ENCODE peak calls at places on chromosomes 16 and 17, in four cellular contexts. H is amniotic stem cell; K is NCI-H2081 treated with DMSO at 0.1 percent for 48 hours; P is activated CD8-positive, alpha-beta memory T cell treated with anti-CD3 and anti-CD28 coated beads for 24 hours. L is an unnamed sample.
A peak's percentile ranks its signal among the peaks of the same experiment; 100 is the strongest.

GRCh38 chr17:19359151-19359550 is 3.4 kb downstream of the B9D1 start:
- DNase-seq in H (no peak), K (no peak), P (no peak), L (no peak)

GRCh38 chr17:79079421-79080200 is 5.0 kb downstream of the ENGASE start:
- DNase-seq in H (no peak), P (no peak), K (no peak), L (no peak)

GRCh38 chr17:73311428-73311780 is 397 bp downstream of the CDC42EP4 start:
- DNase-seq in K (no peak), H (no peak), P (no peak), L (no peak)

GRCh38 chr17:46972346-46972745 is 6.7 kb downstream of the RPRML start:
- DNase-seq in P (no peak), K (no peak), H (no peak), L (no peak)

GRCh38 chr16:83227336-83227735 is 580.4 kb upstream of the HSBP1 start:
- DNase-seq in P (no peak), K (no peak), H (no peak), L (no peak)

GRCh38 chr16:4510747-4511426 is 27.7 kb downstream of the CDIP1 start:
- DNase-seq in P (no peak), H (no peak), K (no peak), L (no peak)

GRCh38 chr17:79952265-79952877 is 83.3 kb downstream of the TBC1D16 start:
- DNase-seq in P (no peak), H (no peak), K (no peak), L (no peak)

GRCh38 chr17:66304304-66305174 is 2.1 kb downstream of the PRKCA start:
- DNase-seq in H (no peak), K (no peak), P (no peak), L (no peak)

GRCh38 chr16:51431517-51432241 is 280.6 kb upstream of the SALL1 start:
- DNase-seq in P (no peak), H (peak; percentile 87), K (no peak), L (no peak)

GRCh38 chr17:10768766-10769383 is 35.0 kb downstream of the TMEM238L start:
- DNase-seq in K (no peak), P (no peak), H (no peak), L (no peak)

GRCh38 chr16:11136600-11136999 is 119.4 kb downstream of the SOCS1 start:
- DNase-seq in K (peak; percentile 49), P (no peak), H (no peak), L (no peak)

GRCh38 chr17:83019376-83019775 is 60.0 kb upstream of the METRNL start:
- DNase-seq in K (no peak), H (no peak), P (no peak), L (no peak)

GRCh38 chr16:4450921-4451619 is 23.4 kb downstream of the NMRAL1 start:
- DNase-seq in P (no peak), H (no peak), K (no peak), L (no peak)

GRCh38 chr16:79993810-79994209 is 393.3 kb upstream of the MAF start:
- DNase-seq in P (no peak), K (no peak), H (no peak), L (no peak)

GRCh38 chr16:20624205-20624604 is 48.0 kb upstream of the ACSM2B start:
- DNase-seq in H (no peak), P (no peak), K (no peak), L (no peak)

GRCh38 chr17:45129426-45129939 is 2.8 kb downstream of the PLCD3 start:
- DNase-seq in H (peak; percentile 45), K (no peak), P (no peak), L (no peak)

GRCh38 chr17:4938670-4939553 is 934 bp downstream of the SLC25A11 start:
- DNase-seq in K (no peak), H (no peak), P (no peak), L (peak; percentile 42)

GRCh38 chr16:24508614-24509013 is 30.8 kb upstream of the RBBP6 start:
- DNase-seq in P (no peak), H (peak; percentile 41), K (no peak), L (no peak)

GRCh38 chr17:41098042-41098441 is at the start of gene KRTAP4-8:
- DNase-seq in K (no peak), P (no peak), H (no peak), L (no peak)

GRCh38 chr17:4540224-4541040 is 14.8 kb downstream of the MYBBP1A start:
- DNase-seq in K (no peak), P (peak; percentile 55), H (no peak), L (peak; percentile 17)

GRCh38 chr16:71840052-71840451 is 5.7 kb upstream of the ATXN1L start:
- DNase-seq in K (no peak), P (no peak), H (no peak), L (no peak)

GRCh38 chr17:50279181-50279526 is 4.9 kb downstream of the TMEM92 start:
- DNase-seq in H (no peak), P (no peak), K (no peak), L (no peak)

GRCh38 chr16:1745900-1746692 is 25.2 kb downstream of the NME3 start:
- DNase-seq in P (no peak), H (peak; percentile 72), K (no peak), L (no peak)

GRCh38 chr16:51392651-51393187 is 241.6 kb upstream of the SALL1 start:
- DNase-seq in K (no peak), H (peak; percentile 31), P (no peak), L (no peak)

GRCh38 chr16:87243383-87243964 is 73.7 kb downstream of the C16orf95 start:
- DNase-seq in H (no peak), K (no peak), P (no peak), L (no peak)

L was measured in GM06990.